ENCODE peak calls at places on chromosomes 3 and 15, in ten cellular contexts. F is left ventricle myocardium inferior, X is colonic mucosa, M is body of pancreas, W is mammary epithelial cell, U is ovary, H is HepG2, Z is cardiac muscle cell, T is foreskin keratinocyte, G is IMR-90. Q is an unnamed sample.

GRCh38 chr3:170866499-170866898 is 3.5 kb downstream of the RPL22L1 start:
- DNase-seq in F (no peak), X (no peak), M (no peak), W (no peak), U (no peak), H (no peak), Z (no peak), T (no peak), G (no peak), Q (no peak)

GRCh38 chr3:81476652-81477051 is 284.8 kb downstream of the GBE1 start:
- DNase-seq in F (no peak), X (no peak), M (no peak), W (no peak), U (no peak), H (no peak), Z (no peak), T (no peak), G (no peak), Q (no peak)

GRCh38 chr3:38039101-38039898 is at the start of gene DLEC1:
- DNase-seq in F (peak; percentile 68), X (peak; percentile 86), M (peak; percentile 59), W (no peak), U (peak; percentile 60), H (no peak), Z (peak; percentile 74), T (peak; percentile 59), G (peak; percentile 46), Q (peak; percentile 59)

GRCh38 chr15:76996526-76997401 is 1.8 kb downstream of the PSTPIP1 start:
- DNase-seq in F (peak; percentile 39), X (no peak), M (no peak), W (no peak), U (peak; percentile 23), H (no peak), Z (peak; percentile 57), T (peak; percentile 33), G (peak; percentile 27), Q (no peak)

GRCh38 chr3:123258811-123259420 is 57.2 kb downstream of the SEC22A start:
- DNase-seq in F (no peak), X (no peak), M (no peak), W (peak; percentile 41), U (no peak), H (peak; percentile 43), Z (peak; percentile 80), T (peak; percentile 41), G (peak; percentile 69), Q (no peak)

GRCh38 chr15:62900071-62900812 is 142.3 kb upstream of the TPM1 start:
- DNase-seq in F (no peak), X (no peak), M (no peak), W (peak; percentile 88), U (no peak), H (no peak), Z (no peak), T (peak; percentile 13), G (no peak), Q (no peak)

GRCh38 chr15:55282284-55282833 is 7.3 kb downstream of the RAB27A start:
- DNase-seq in F (no peak), X (no peak), M (peak; percentile 51), W (peak; percentile 76), U (no peak), H (no peak), Z (peak; percentile 89), T (peak; percentile 46), G (peak; percentile 84), Q (no peak)

GRCh38 chr15:70201376-70201775 is 103.7 kb upstream of the TLE3 start:
- DNase-seq in F (no peak), X (no peak), M (no peak), W (no peak), U (no peak), H (no peak), Z (no peak), T (no peak), G (no peak), Q (no peak)

GRCh38 chr3:14143826-14144225 is 19.0 kb downstream of the TMEM43 start:
- DNase-seq in F (no peak), X (no peak), M (peak; percentile 63), W (peak; percentile 68), U (peak; percentile 62), H (peak; percentile 70), Z (peak; percentile 98), T (peak; percentile 91), G (peak; percentile 94), Q (peak; percentile 55)

GRCh38 chr3:16589867-16590624 is 15.2 kb downstream of the DAZL start:
- DNase-seq in F (no peak), X (no peak), M (no peak), W (no peak), U (no peak), H (no peak), Z (no peak), T (no peak), G (no peak), Q (no peak)

GRCh38 chr15:38440353-38441129 is 13.4 kb upstream of the FAM98B start:
- DNase-seq in F (no peak), X (peak; percentile 39), M (peak; percentile 71), W (peak; percentile 46), U (no peak), H (peak; percentile 75), Z (peak; percentile 84), T (peak; percentile 50), G (peak; percentile 62), Q (peak; percentile 71)

GRCh38 chr3:159619341-159619885 is 369.2 kb upstream of the IL12A start:
- DNase-seq in F (no peak), X (no peak), M (no peak), W (no peak), U (no peak), H (no peak), Z (peak; percentile 10), T (no peak), G (peak; percentile 36), Q (no peak)

GRCh38 chr3:190709351-190709773 is 153.1 kb downstream of the GMNC start:
- DNase-seq in F (no peak), X (no peak), M (no peak), W (no peak), U (no peak), H (no peak), Z (peak; percentile 29), T (no peak), G (no peak), Q (peak; percentile 27)

GRCh38 chr3:172063456-172064432 is 24.4 kb downstream of the FNDC3B start:
- DNase-seq in F (no peak), X (no peak), M (no peak), W (no peak), U (no peak), H (no peak), Z (no peak), T (no peak), G (no peak), Q (no peak)
- H3K27ac ChIP-seq in F (peak overlapping the region; percentile 11), X (peak overlapping the region; percentile 87), M (no peak overlapping the region), W (no peak overlapping the region), U (no peak overlapping the region), H (peak overlapping the region; percentile 70), Z (no peak overlapping the region), T (no peak overlapping the region), G (no peak overlapping the region), Q (no peak overlapping the region)

GRCh38 chr3:56782215-56782614 is 19.5 kb downstream of the ARHGEF3 start:
- DNase-seq in F (no peak), X (peak; percentile 66), M (no peak), W (no peak), U (no peak), H (peak; percentile 92), Z (peak; percentile 50), T (no peak), G (no peak), Q (peak; percentile 44)
- H3K4me1 ChIP-seq in F (peaks cover 87% of the 10 kb centered on the region), X (peaks cover 28% of the 10 kb centered on the region), M (peaks cover 91% of the 10 kb centered on the region), W (peaks cover 40% of the 10 kb centered on the region), U (peaks cover 13% of the 10 kb centered on the region), H (peaks cover 77% of the 10 kb centered on the region), Z (no peaks in the 10 kb centered on the region), T (peaks cover 21% of the 10 kb centered on the region), G (peaks cover 12% of the 10 kb centered on the region), Q (peaks cover 13% of the 10 kb centered on the region)

GRCh38 chr3:59321881-59322540 is 272.2 kb upstream of the CFAP20DC start:
- DNase-seq in F (no peak), X (no peak), M (peak; percentile 4), W (peak; percentile 30), U (no peak), H (no peak), Z (no peak), T (no peak), G (no peak), Q (no peak)

GRCh38 chr3:59326246-59327024 is 276.6 kb upstream of the CFAP20DC start:
- DNase-seq in F (no peak), X (no peak), M (no peak), W (peak; percentile 64), U (no peak), H (peak; percentile 2), Z (no peak), T (peak; percentile 58), G (no peak), Q (no peak)

DNA sequence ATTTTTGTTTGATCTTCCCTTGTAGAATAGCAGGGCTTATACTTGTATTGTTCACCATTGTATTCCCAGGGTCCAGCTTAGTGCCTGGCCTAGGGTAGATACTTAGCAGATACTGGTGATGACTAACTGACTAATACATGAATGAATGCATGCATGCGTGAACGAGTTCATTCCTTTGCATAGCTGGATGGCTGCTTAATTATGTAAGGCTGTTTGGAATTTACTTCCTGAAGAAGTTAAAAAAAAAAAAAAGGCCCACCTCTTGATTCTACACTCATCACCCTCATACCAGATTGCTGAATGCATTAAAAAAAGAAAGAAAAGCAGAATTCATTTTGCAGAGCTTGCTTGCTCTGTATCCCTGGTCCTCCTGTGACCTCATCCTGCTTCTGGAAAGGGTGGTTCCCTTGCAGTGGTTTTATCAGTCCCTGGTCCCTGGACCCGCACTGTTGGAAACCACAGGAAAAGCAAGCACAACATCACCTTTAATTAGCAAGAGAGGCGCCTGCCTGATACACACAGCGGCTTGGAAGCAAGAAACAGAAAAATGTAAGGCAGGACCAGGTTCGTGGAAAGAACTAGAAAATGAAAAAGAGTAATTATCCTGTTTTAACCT is 277.6 kb upstream of the CFAP20DC start:
- DNase-seq in F (no peak), X (no peak), M (no peak), W (peak; percentile 87), U (no peak), H (no peak), Z (peak; percentile 34), T (peak; percentile 98), G (peak; percentile 41), Q (no peak)
- H3K27ac ChIP-seq in F (no peak overlapping the region), X (no peak overlapping the region), M (no peak overlapping the region), W (peak overlapping the region; percentile 70), U (no peak overlapping the region), H (no peak overlapping the region), Z (no peak overlapping the region), T (peak overlapping the region; percentile 49), G (no peak overlapping the region), Q (no peak overlapping the region)

DNA sequence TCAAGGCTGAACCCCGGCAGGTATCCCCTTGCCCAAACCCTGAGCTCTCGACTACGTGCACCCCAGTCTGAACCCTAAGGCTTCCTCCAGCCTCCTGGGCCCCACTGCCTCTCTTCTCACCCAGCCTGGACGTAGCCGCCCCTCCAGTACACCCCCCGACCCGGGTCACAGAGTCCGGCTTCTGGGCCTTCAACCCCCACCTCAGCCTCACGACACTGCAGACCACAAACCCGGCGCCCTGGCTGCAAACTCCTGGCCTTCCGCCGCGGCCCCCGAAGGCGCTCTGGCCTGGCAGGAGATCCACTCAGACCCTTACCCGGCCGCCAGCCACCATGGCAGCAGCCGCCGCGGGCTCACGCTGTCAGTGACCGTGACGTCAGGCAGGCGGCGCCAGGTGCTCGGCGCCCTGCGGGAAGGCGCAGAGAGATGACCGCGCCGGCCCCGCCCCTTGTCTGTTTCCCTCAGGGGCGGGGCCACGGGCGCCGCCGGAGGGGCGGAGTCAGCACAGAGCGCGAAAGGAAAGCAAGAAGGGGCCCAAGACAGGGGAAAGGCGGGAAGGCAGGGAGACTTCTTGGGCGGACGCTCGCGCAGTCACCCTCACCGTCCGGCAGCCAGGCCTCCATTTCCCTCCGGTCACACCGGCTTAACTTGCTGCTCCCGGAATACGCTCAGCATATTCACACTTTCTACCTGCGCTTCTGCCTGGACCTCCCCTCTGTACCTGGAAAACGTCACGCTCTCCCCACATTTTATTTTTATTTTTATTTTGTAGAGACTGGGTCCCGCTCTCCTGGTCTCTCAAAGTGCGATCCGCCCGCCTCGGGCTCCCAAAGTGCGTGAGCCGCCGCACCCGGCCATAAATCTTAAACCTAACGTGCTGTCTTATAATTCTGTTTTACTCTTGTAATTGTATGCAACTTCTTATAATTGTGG is at the start of gene RMDN3:
- DNase-seq in F (peak; percentile 93), X (peak; percentile 95), M (peak; percentile 92), W (peak; percentile 88), U (peak; percentile 93), H (peak; percentile 77), Z (peak; percentile 95), T (peak; percentile 77), G (peak; percentile 87), Q (peak; percentile 91)
- H3K4me1 ChIP-seq in F (peaks cover 26% of the 10 kb centered on the region), X (no peaks in the 10 kb centered on the region), M (peaks cover 27% of the 10 kb centered on the region), W (peaks cover 16% of the 10 kb centered on the region), U (peaks cover 1% of the 10 kb centered on the region), H (peaks cover 54% of the 10 kb centered on the region), Z (no peaks in the 10 kb centered on the region), T (peaks cover 4% of the 10 kb centered on the region), G (peaks cover 1% of the 10 kb centered on the region), Q (no peaks in the 10 kb centered on the region)

Q was measured in prostate gland.